ENCODE peak calls at places on chromosomes 11 and 22, in ten cellular contexts. One of them, this sample, is unnamed.

GRCh38 chr11:71252434-71252781 is at the start of gene SHANK2:
- DNase-seq in mesothelial cell of epicardium: no peak
- DNase-seq in CD8-positive, alpha-beta T cell: no peak
- DNase-seq in IMR-90: no peak
- DNase-seq in cardiac fibroblast: no peak
- DNase-seq in HFF-Myc: no peak
- DNase-seq in neural crest cell: no peak
- DNase-seq in endothelial cell: no peak
- DNase-seq in choroid plexus epithelial cell: no peak
- DNase-seq in WTC11: peak
- DNase-seq in this sample: no peak

GRCh38 chr11:22510741-22511140 is 114.9 kb downstream of the FANCF start:
- DNase-seq in mesothelial cell of epicardium: no peak
- DNase-seq in CD8-positive, alpha-beta T cell: no peak
- DNase-seq in IMR-90: peak
- DNase-seq in cardiac fibroblast: peak
- DNase-seq in HFF-Myc: no peak
- DNase-seq in neural crest cell: no peak
- DNase-seq in endothelial cell: no peak
- DNase-seq in choroid plexus epithelial cell: peak
- DNase-seq in WTC11: no peak
- DNase-seq in this sample: no peak

GRCh38 chr22:47388331-47388730 is 625.9 kb downstream of the TBC1D22A start:
- DNase-seq in mesothelial cell of epicardium: no peak
- DNase-seq in CD8-positive, alpha-beta T cell: no peak
- DNase-seq in IMR-90: no peak
- DNase-seq in cardiac fibroblast: no peak
- DNase-seq in HFF-Myc: no peak
- DNase-seq in neural crest cell: no peak
- DNase-seq in endothelial cell: no peak
- DNase-seq in choroid plexus epithelial cell: no peak
- DNase-seq in WTC11: no peak
- DNase-seq in this sample: no peak

GRCh38 chr11:66317322-66317765 is 500 bp upstream of the CD248 start:
- DNase-seq in mesothelial cell of epicardium: no peak
- DNase-seq in CD8-positive, alpha-beta T cell: peak
- DNase-seq in IMR-90: peak
- DNase-seq in cardiac fibroblast: peak
- DNase-seq in HFF-Myc: peak
- DNase-seq in neural crest cell: no peak
- DNase-seq in endothelial cell: no peak
- DNase-seq in choroid plexus epithelial cell: peak
- DNase-seq in WTC11: no peak
- DNase-seq in this sample: no peak

GRCh38 chr22:36852056-36852973 is 8.5 kb upstream of the NCF4 start:
- DNase-seq in mesothelial cell of epicardium: no peak
- DNase-seq in CD8-positive, alpha-beta T cell: no peak
- DNase-seq in IMR-90: no peak
- DNase-seq in cardiac fibroblast: no peak
- DNase-seq in HFF-Myc: no peak
- DNase-seq in neural crest cell: no peak
- DNase-seq in endothelial cell: no peak
- DNase-seq in choroid plexus epithelial cell: no peak
- DNase-seq in WTC11: no peak
- DNase-seq in this sample: no peak

GRCh38 chr11:132898021-132898420 is 634.3 kb downstream of the OPCML start:
- DNase-seq in mesothelial cell of epicardium: no peak
- DNase-seq in CD8-positive, alpha-beta T cell: no peak
- DNase-seq in IMR-90: peak
- DNase-seq in cardiac fibroblast: peak
- DNase-seq in HFF-Myc: no peak
- DNase-seq in neural crest cell: no peak
- DNase-seq in endothelial cell: no peak
- DNase-seq in choroid plexus epithelial cell: peak
- DNase-seq in WTC11: no peak
- DNase-seq in this sample: no peak

GRCh38 chr11:23236846-23237550 is 376.7 kb upstream of the CCDC179 start:
- DNase-seq in mesothelial cell of epicardium: no peak
- DNase-seq in CD8-positive, alpha-beta T cell: no peak
- DNase-seq in IMR-90: peak
- DNase-seq in cardiac fibroblast: peak
- DNase-seq in HFF-Myc: no peak
- DNase-seq in neural crest cell: no peak
- DNase-seq in endothelial cell: no peak
- DNase-seq in choroid plexus epithelial cell: peak
- DNase-seq in WTC11: no peak
- DNase-seq in this sample: no peak

GRCh38 chr11:14026961-14027360 is 64.4 kb downstream of the SPON1 start:
- DNase-seq in mesothelial cell of epicardium: no peak
- DNase-seq in CD8-positive, alpha-beta T cell: no peak
- DNase-seq in IMR-90: peak
- DNase-seq in cardiac fibroblast: no peak
- DNase-seq in HFF-Myc: no peak
- DNase-seq in neural crest cell: no peak
- DNase-seq in endothelial cell: no peak
- DNase-seq in choroid plexus epithelial cell: no peak
- DNase-seq in WTC11: no peak
- DNase-seq in this sample: no peak

GRCh38 chr22:23237201-23237798 is 57.0 kb downstream of the BCR start:
- DNase-seq in mesothelial cell of epicardium: no peak
- DNase-seq in CD8-positive, alpha-beta T cell: no peak
- DNase-seq in IMR-90: peak
- DNase-seq in cardiac fibroblast: no peak
- DNase-seq in HFF-Myc: no peak
- DNase-seq in neural crest cell: no peak
- DNase-seq in endothelial cell: no peak
- DNase-seq in choroid plexus epithelial cell: peak
- DNase-seq in WTC11: peak
- DNase-seq in this sample: no peak

GRCh38 chr11:67563354-67564114 is 20.1 kb upstream of the GSTP1 start:
- DNase-seq in mesothelial cell of epicardium: no peak
- DNase-seq in CD8-positive, alpha-beta T cell: no peak
- DNase-seq in IMR-90: peak
- DNase-seq in cardiac fibroblast: peak
- DNase-seq in HFF-Myc: peak
- DNase-seq in neural crest cell: no peak
- DNase-seq in endothelial cell: no peak
- DNase-seq in choroid plexus epithelial cell: peak
- DNase-seq in WTC11: no peak
- DNase-seq in this sample: no peak

DNA sequence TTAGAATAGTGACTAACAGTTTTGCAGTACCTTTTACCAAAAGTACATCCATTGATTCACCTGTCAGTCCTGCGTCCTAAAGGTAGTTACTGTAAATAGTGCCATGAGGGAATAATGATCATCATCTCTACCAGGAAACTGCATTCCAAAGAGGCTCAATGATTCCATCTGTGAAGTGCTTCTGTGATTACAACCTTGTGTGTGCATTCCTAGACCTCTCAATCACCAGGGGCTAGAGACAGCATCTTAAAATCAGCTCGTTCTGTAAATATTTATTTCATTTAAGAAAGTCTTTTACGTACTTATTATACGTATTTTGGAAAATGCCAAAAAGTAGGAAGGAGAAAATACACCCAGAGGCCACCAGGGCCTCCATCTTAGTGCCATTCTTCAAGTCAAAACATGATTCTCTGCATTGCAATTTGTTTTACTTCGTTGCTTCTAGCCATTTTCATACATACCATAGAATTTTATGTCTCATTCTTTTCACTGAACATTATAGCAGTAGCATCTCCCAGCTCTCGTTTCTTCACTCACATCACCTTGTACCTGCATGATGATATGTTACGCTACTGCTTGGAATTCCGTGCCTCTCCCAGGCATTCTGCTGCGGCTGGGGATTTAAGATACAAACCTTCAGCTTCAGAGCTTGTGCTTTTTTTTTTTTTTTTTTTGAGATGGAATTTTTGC is 117.0 kb downstream of the SEZ6L start:
- DNase-seq in mesothelial cell of epicardium: no peak
- DNase-seq in CD8-positive, alpha-beta T cell: no peak
- DNase-seq in IMR-90: no peak
- DNase-seq in cardiac fibroblast: no peak
- DNase-seq in HFF-Myc: no peak
- DNase-seq in neural crest cell: no peak
- DNase-seq in endothelial cell: no peak
- DNase-seq in choroid plexus epithelial cell: no peak
- DNase-seq in WTC11: no peak
- DNase-seq in this sample: no peak
- TF ChIP-seq CTCF in mesothelial cell of epicardium: no peak
- TF ChIP-seq CTCF in CD8-positive, alpha-beta T cell: no peak
- TF ChIP-seq CTCF in IMR-90: no peak
- TF ChIP-seq CTCF in cardiac fibroblast: no peak
- TF ChIP-seq CTCF in HFF-Myc: no peak
- TF ChIP-seq CTCF in neural crest cell: no peak
- TF ChIP-seq CTCF in endothelial cell: no peak
- TF ChIP-seq CTCF in choroid plexus epithelial cell: no peak
- TF ChIP-seq CTCF in WTC11: no peak
- TF ChIP-seq CTCF in this sample: no peak

GRCh38 chr11:62266558-62266957 is 3.4 kb upstream of the SCGB2A2 start:
- DNase-seq in mesothelial cell of epicardium: no peak
- DNase-seq in CD8-positive, alpha-beta T cell: no peak
- DNase-seq in IMR-90: peak
- DNase-seq in cardiac fibroblast: peak
- DNase-seq in HFF-Myc: no peak
- DNase-seq in neural crest cell: no peak
- DNase-seq in endothelial cell: no peak
- DNase-seq in choroid plexus epithelial cell: peak
- DNase-seq in WTC11: no peak
- DNase-seq in this sample: no peak

GRCh38 chr11:62267576-62267975 is 2.4 kb upstream of the SCGB2A2 start:
- DNase-seq in mesothelial cell of epicardium: no peak
- DNase-seq in CD8-positive, alpha-beta T cell: no peak
- DNase-seq in IMR-90: no peak
- DNase-seq in cardiac fibroblast: peak
- DNase-seq in HFF-Myc: no peak
- DNase-seq in neural crest cell: no peak
- DNase-seq in endothelial cell: no peak
- DNase-seq in choroid plexus epithelial cell: no peak
- DNase-seq in WTC11: no peak
- DNase-seq in this sample: no peak

GRCh38 chr11:62273284-62273683 is 3.3 kb downstream of the SCGB2A2 start:
- DNase-seq in mesothelial cell of epicardium: no peak
- DNase-seq in CD8-positive, alpha-beta T cell: no peak
- DNase-seq in IMR-90: no peak
- DNase-seq in cardiac fibroblast: no peak
- DNase-seq in HFF-Myc: no peak
- DNase-seq in neural crest cell: no peak
- DNase-seq in endothelial cell: no peak
- DNase-seq in choroid plexus epithelial cell: no peak
- DNase-seq in WTC11: no peak
- DNase-seq in this sample: no peak

GRCh38 chr11:62267050-62267449 is 2.9 kb upstream of the SCGB2A2 start:
- DNase-seq in mesothelial cell of epicardium: no peak
- DNase-seq in CD8-positive, alpha-beta T cell: no peak
- DNase-seq in IMR-90: no peak
- DNase-seq in cardiac fibroblast: no peak
- DNase-seq in HFF-Myc: no peak
- DNase-seq in neural crest cell: no peak
- DNase-seq in endothelial cell: no peak
- DNase-seq in choroid plexus epithelial cell: no peak
- DNase-seq in WTC11: no peak
- DNase-seq in this sample: no peak

GRCh38 chr11:62269654-62270278 is at the start of gene SCGB2A2:
- DNase-seq in mesothelial cell of epicardium: no peak
- DNase-seq in CD8-positive, alpha-beta T cell: no peak
- DNase-seq in IMR-90: no peak
- DNase-seq in cardiac fibroblast: peak
- DNase-seq in HFF-Myc: no peak
- DNase-seq in neural crest cell: no peak
- DNase-seq in endothelial cell: no peak
- DNase-seq in choroid plexus epithelial cell: peak
- DNase-seq in WTC11: no peak
- DNase-seq in this sample: no peak
- TF ChIP-seq CTCF in mesothelial cell of epicardium: no peak
- TF ChIP-seq CTCF in CD8-positive, alpha-beta T cell: no peak
- TF ChIP-seq CTCF in IMR-90: no peak
- TF ChIP-seq CTCF in cardiac fibroblast: peak
- TF ChIP-seq CTCF in HFF-Myc: no peak
- TF ChIP-seq CTCF in neural crest cell: peak
- TF ChIP-seq CTCF in endothelial cell: no peak
- TF ChIP-seq CTCF in choroid plexus epithelial cell: peak
- TF ChIP-seq CTCF in WTC11: peak
- TF ChIP-seq CTCF in this sample: no peak

GRCh38 chr11:8321876-8322275 is 58.2 kb upstream of the LMO1 start:
- DNase-seq in mesothelial cell of epicardium: no peak
- DNase-seq in CD8-positive, alpha-beta T cell: no peak
- DNase-seq in IMR-90: no peak
- DNase-seq in cardiac fibroblast: no peak
- DNase-seq in HFF-Myc: no peak
- DNase-seq in neural crest cell: no peak
- DNase-seq in endothelial cell: no peak
- DNase-seq in choroid plexus epithelial cell: no peak
- DNase-seq in WTC11: no peak
- DNase-seq in this sample: no peak
- TF ChIP-seq CTCF in mesothelial cell of epicardium: no peak
- TF ChIP-seq CTCF in CD8-positive, alpha-beta T cell: no peak
- TF ChIP-seq CTCF in IMR-90: no peak
- TF ChIP-seq CTCF in cardiac fibroblast: no peak
- TF ChIP-seq CTCF in HFF-Myc: no peak
- TF ChIP-seq CTCF in neural crest cell: no peak
- TF ChIP-seq CTCF in endothelial cell: no peak
- TF ChIP-seq CTCF in choroid plexus epithelial cell: no peak
- TF ChIP-seq CTCF in WTC11: no peak
- TF ChIP-seq CTCF in this sample: no peak

GRCh38 chr11:129204439-129204838 is 12.3 kb upstream of the ARHGAP32 start:
- DNase-seq in mesothelial cell of epicardium: no peak
- DNase-seq in CD8-positive, alpha-beta T cell: no peak
- DNase-seq in IMR-90: no peak
- DNase-seq in cardiac fibroblast: no peak
- DNase-seq in HFF-Myc: no peak
- DNase-seq in neural crest cell: no peak
- DNase-seq in endothelial cell: no peak
- DNase-seq in choroid plexus epithelial cell: no peak
- DNase-seq in WTC11: no peak
- DNase-seq in this sample: no peak
- TF ChIP-seq CTCF in mesothelial cell of epicardium: no peak
- TF ChIP-seq CTCF in CD8-positive, alpha-beta T cell: no peak
- TF ChIP-seq CTCF in IMR-90: no peak
- TF ChIP-seq CTCF in cardiac fibroblast: no peak
- TF ChIP-seq CTCF in HFF-Myc: no peak
- TF ChIP-seq CTCF in neural crest cell: no peak
- TF ChIP-seq CTCF in endothelial cell: no peak
- TF ChIP-seq CTCF in choroid plexus epithelial cell: no peak
- TF ChIP-seq CTCF in WTC11: no peak
- TF ChIP-seq CTCF in this sample: no peak

DNA sequence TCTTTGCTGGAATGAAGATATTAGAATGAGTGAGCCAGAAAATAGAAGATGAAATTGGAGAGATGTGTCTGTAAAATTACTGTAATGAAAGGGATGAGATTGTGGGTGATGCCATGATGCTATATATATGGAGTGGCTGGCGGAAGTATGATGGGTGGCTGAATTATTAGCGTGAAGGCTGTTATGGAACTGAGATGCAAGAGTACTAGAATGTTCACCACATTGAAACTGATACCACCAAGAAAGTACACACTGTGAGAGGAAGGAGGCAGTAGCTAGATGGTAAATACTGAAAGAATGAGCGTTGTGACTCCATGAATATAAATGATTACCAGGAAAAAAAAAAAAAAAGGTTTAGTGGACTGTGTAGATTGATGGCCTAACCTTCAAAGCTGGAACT is 411.9 kb downstream of the CNTN5 start:
- DNase-seq in mesothelial cell of epicardium: no peak
- DNase-seq in CD8-positive, alpha-beta T cell: no peak
- DNase-seq in IMR-90: no peak
- DNase-seq in cardiac fibroblast: no peak
- DNase-seq in HFF-Myc: no peak
- DNase-seq in neural crest cell: no peak
- DNase-seq in endothelial cell: no peak
- DNase-seq in choroid plexus epithelial cell: no peak
- DNase-seq in WTC11: no peak
- DNase-seq in this sample: no peak
- TF ChIP-seq CTCF in mesothelial cell of epicardium: no peak
- TF ChIP-seq CTCF in CD8-positive, alpha-beta T cell: no peak
- TF ChIP-seq CTCF in IMR-90: no peak
- TF ChIP-seq CTCF in cardiac fibroblast: no peak
- TF ChIP-seq CTCF in HFF-Myc: no peak
- TF ChIP-seq CTCF in neural crest cell: no peak
- TF ChIP-seq CTCF in endothelial cell: no peak
- TF ChIP-seq CTCF in choroid plexus epithelial cell: no peak
- TF ChIP-seq CTCF in WTC11: no peak
- TF ChIP-seq CTCF in this sample: no peak